ENCODE peak calls at places on chromosomes 4 and X, in eight cellular contexts. C is IMR-90; L is NCI-H2107; Q is stimulated activated CD8-positive, alpha-beta memory T cell treated with anti-CD3 and anti-CD28 coated beads, Interleukin-15, amount 100 ng/mL, for 24 hours; B is stimulated activated CD4-positive, alpha-beta T cell treated with anti-CD3 and anti-CD28 coated beads, Interleukin-4, amount 100 ng/mL, for 48 hours; G is B cell; R is NCI-H1105; J is endodermal cell. F is an unnamed sample.

GRCh38 chr4:25367004-25367621 is 9.9 kb upstream of the ANAPC4 start:
- DNase-seq in C (peak), L (no peak), Q (no peak), B (no peak), G (peak), R (peak), J (no peak), F (peak)

GRCh38 chr4:176054942-176055341 is 10.7 kb upstream of the WDR17 start:
- DNase-seq in C (no peak), L (no peak), Q (no peak), B (no peak), G (no peak), R (no peak), J (no peak), F (no peak)

GRCh38 chr4:184746532-184746870 is 12.6 kb upstream of the CENPU start:
- DNase-seq in C (peak), L (no peak), Q (no peak), B (no peak), G (no peak), R (no peak), J (peak), F (no peak)

GRCh38 chr4:26860922-26861433 is 337 bp downstream of the STIM2 start:
- DNase-seq in C (peak), L (no peak), Q (peak), B (peak), G (peak), R (no peak), J (peak), F (no peak)

GRCh38 chr4:3250438-3250955 is 1.5 kb downstream of the MSANTD1 start:
- DNase-seq in C (no peak), L (no peak), Q (no peak), B (no peak), G (no peak), R (no peak), J (peak), F (no peak)

GRCh38 chr4:38523054-38523453 is 140.9 kb upstream of the KLF3 start:
- DNase-seq in C (no peak), L (no peak), Q (no peak), B (no peak), G (no peak), R (no peak), J (no peak), F (no peak)

GRCh38 chr4:24675723-24676122 is 91.4 kb upstream of the DHX15 start:
- DNase-seq in C (no peak), L (no peak), Q (no peak), B (no peak), G (no peak), R (no peak), J (no peak), F (peak)

GRCh38 chr4:188042191-188042590 is 46.6 kb downstream of the ZFP42 start:
- DNase-seq in C (no peak), L (no peak), Q (no peak), B (no peak), G (no peak), R (no peak), J (no peak), F (no peak)

GRCh38 chrX:150421816-150422215 is 58.7 kb downstream of the MAMLD1 start:
- DNase-seq in C (peak), L (no peak), Q (no peak), B (no peak), G (no peak), R (no peak), J (no peak), F (no peak)

GRCh38 chrX:39559229-39559628 is 538.5 kb downstream of the BCOR start:
- DNase-seq in C (peak), L (no peak), Q (no peak), B (no peak), G (no peak), R (no peak), J (no peak), F (no peak)

GRCh38 chr4:96912731-96913130 is 1072.8 kb downstream of the PDHA2 start:
- DNase-seq in C (no peak), L (no peak), Q (no peak), B (no peak), G (no peak), R (no peak), J (no peak), F (no peak)

GRCh38 chr4:66572949-66573348 is 902.7 kb upstream of the EPHA5 start:
- DNase-seq in C (peak), L (no peak), Q (no peak), B (no peak), G (no peak), R (no peak), J (no peak), F (no peak)

GRCh38 chrX:70470850-70471289 is 26.2 kb downstream of the DLG3 start:
- DNase-seq in C (peak), L (no peak), Q (no peak), B (no peak), G (no peak), R (no peak), J (no peak), F (no peak)

GRCh38 chrX:13398073-13398823 is 78.4 kb upstream of the ATXN3L start:
- DNase-seq in C (peak), L (no peak), Q (no peak), B (no peak), G (no peak), R (no peak), J (peak), F (no peak)

GRCh38 chr4:174117445-174117844 is 166.0 kb downstream of the FBXO8 start:
- DNase-seq in C (no peak), L (no peak), Q (no peak), B (no peak), G (no peak), R (no peak), J (no peak), F (no peak)

GRCh38 chr4:1090036-1090435 is 23.3 kb downstream of the RNF212 start:
- DNase-seq in C (no peak), L (no peak), Q (no peak), B (no peak), G (no peak), R (no peak), J (no peak), F (no peak)

GRCh38 chr4:151356510-151356909 is 31.1 kb upstream of the SH3D19 start:
- DNase-seq in C (peak), L (no peak), Q (no peak), B (no peak), G (no peak), R (no peak), J (no peak), F (no peak)